ENCODE peak calls at places on chromosomes 2 and 18, in six cellular contexts. V, U, A, H, D and M are unnamed samples.

GRCh38 chr2:148300534-148300933 is 279.6 kb downstream of the MBD5 start:
- DNase-seq in U (no peak), V (no peak), D (no peak), H (no peak), A (no peak), M (no peak)

GRCh38 chr18:398866-399637 is 101.4 kb downstream of the COLEC12 start:
- DNase-seq in D (no peak), V (no peak), U (no peak), A (no peak), H (no peak), M (no peak)

GRCh38 chr2:222480497-222480896 is 56.2 kb downstream of the SGPP2 start:
- DNase-seq in H (no peak), A (no peak), V (no peak), D (no peak), U (no peak), M (no peak)

GRCh38 chr2:193228276-193228675 is 1033.5 kb upstream of the TMEFF2 start:
- DNase-seq in U (no peak), D (no peak), A (no peak), V (no peak), H (no peak), M (no peak)

GRCh38 chr2:106965611-106966010 is 79.6 kb upstream of the ST6GAL2 start:
- DNase-seq in H (no peak), A (peak), D (no peak), U (no peak), V (no peak), M (no peak)

GRCh38 chr2:227010433-227010832 is 153.6 kb downstream of the COL4A4 start:
- DNase-seq in D (no peak), A (no peak), U (no peak), H (no peak), V (no peak), M (no peak)

GRCh38 chr2:115763601-115764000 is 1321.2 kb downstream of the DPP10 start:
- DNase-seq in A (no peak), U (no peak), V (no peak), D (no peak), H (no peak), M (no peak)

GRCh38 chr18:74645717-74646116 is 48.0 kb downstream of the ZNF407 start:
- DNase-seq in V (no peak), A (no peak), D (no peak), H (no peak), U (no peak), M (no peak)

GRCh38 chr2:101558740-101559508 is 84.0 kb upstream of the RFX8 start:
- DNase-seq in D (no peak), H (no peak), V (no peak), U (no peak), A (no peak), M (no peak)

GRCh38 chr2:237729681-237730475 is 68.7 kb upstream of the RBM44 start:
- DNase-seq in D (no peak), V (no peak), H (no peak), U (no peak), A (peak), M (no peak)

GRCh38 chr18:5068856-5069255 is 128.2 kb downstream of the AKAIN1 start:
- DNase-seq in U (no peak), A (no peak), V (no peak), H (no peak), D (no peak), M (no peak)

GRCh38 chr2:189533274-189534035 is 47.1 kb downstream of the SLC40A1 start:
- DNase-seq in H (no peak), A (no peak), D (no peak), U (no peak), V (no peak), M (no peak)

GRCh38 chr2:102481931-102482330 is 8.9 kb downstream of the SLC9A4 start:
- DNase-seq in V (no peak), U (no peak), H (no peak), A (no peak), D (no peak), M (no peak)

GRCh38 chr18:13259701-13260100 is 41.1 kb downstream of the LDLRAD4 start:
- DNase-seq in D (no peak), V (peak), H (no peak), U (no peak), A (no peak), M (no peak)

GRCh38 chr18:58992301-58993231 is 127.9 kb downstream of the ZNF532 start:
- DNase-seq in U (no peak), D (no peak), V (no peak), A (no peak), H (no peak), M (no peak)

GRCh38 chr2:5538717-5539116 is 153.5 kb upstream of the SOX11 start:
- DNase-seq in V (no peak), H (no peak), A (no peak), U (no peak), D (no peak), M (no peak)

GRCh38 chr18:24727685-24728084 is 267.2 kb downstream of the HRH4 start:
- DNase-seq in H (no peak), D (no peak), U (no peak), V (no peak), A (no peak), M (no peak)

GRCh38 chr2:138633049-138633448 is 131.5 kb downstream of the SPOPL start:
- DNase-seq in H (no peak), V (no peak), D (no peak), A (no peak), U (no peak), M (no peak)

GRCh38 chr2:51103205-51103604 is 71.3 kb upstream of the NRXN1 start:
- DNase-seq in U (no peak), D (no peak), V (no peak), A (no peak), H (no peak), M (peak)

DNA sequence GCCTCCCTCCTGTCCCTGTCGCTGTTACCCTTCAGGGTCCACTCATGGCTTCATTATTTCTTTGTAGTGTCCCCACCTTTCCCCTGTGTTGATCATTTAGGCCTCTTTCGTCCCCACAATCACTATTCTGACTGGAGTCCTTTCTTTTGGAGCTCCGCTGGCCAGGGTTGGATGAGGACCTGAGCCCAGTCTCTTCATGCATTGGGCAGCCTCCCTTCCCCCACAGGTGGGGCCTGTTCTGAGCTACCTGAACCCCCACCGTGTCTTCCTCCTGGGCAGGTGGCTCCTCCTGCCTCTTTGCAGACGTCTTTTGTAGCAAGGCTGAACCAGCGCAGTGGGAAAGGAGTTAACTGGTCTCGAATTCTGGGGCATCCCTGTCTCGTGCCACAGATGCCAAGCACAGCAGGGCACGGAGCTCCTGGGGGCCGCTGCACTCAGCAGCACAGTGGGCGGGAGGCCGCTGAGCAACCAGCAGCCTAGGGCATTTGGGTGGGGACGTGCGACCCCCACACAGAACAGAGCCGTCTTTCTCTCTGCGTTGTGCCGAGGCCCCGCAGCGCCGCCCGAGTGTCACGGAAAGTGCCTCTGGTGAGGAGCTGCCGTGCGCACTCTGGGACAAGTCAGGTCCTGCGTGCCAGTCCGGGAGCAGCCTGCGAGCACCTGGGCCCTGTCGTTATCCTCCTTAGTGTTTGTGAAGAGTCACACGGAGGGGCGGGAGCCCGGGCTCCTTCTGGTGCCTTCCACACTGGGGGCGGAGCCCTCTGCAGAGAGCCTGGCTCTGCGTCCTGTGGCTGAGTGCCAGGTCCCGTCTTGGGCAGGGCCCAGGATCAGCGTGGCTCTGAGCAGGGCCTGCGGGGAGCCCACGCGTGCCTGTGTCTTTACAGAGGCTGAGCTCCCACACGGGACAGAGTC is 130.1 kb downstream of the NFATC1 start:
- DNase-seq in A (no peak), D (peak), V (peak), U (no peak), H (no peak), M (no peak)
- TF ChIP-seq POLR2A in A (no peak), D (peak), V (no peak), U (no peak), H (no peak), M (no peak)

GRCh38 chr2:43221660-43222471 is 4.5 kb downstream of the ZFP36L2 start:
- DNase-seq in H (peak), A (peak), D (peak), U (peak), V (peak), M (peak)
- TF ChIP-seq POLR2A in H (no peak), A (peak), D (peak), U (no peak), V (no peak), M (no peak)

GRCh38 chr2:230797515-230798495 is 66.9 kb upstream of the ITM2C start:
- DNase-seq in D (no peak), A (no peak), H (no peak), V (no peak), U (no peak), M (no peak)
- TF ChIP-seq POLR2A in D (no peak), A (no peak), H (no peak), V (no peak), U (no peak), M (no peak)

GRCh38 chr2:201130524-201131186 is 14.7 kb downstream of the CFLAR start:
- DNase-seq in H (no peak), A (peak), V (no peak), U (no peak), D (no peak), M (no peak)
- TF ChIP-seq POLR2A in H (no peak), A (no peak), V (no peak), U (no peak), D (no peak), M (no peak)